ENCODE peak calls at places on chromosomes 2 and 18, in nine cellular contexts. A is BJ, V is B cell, B is GM12878, C is thyroid gland, X is fibroblast of lung, L is fibroblast of pulmonary artery, J is SK-N-SH, D is retinal pigment epithelial cell. Y is an unnamed sample.

GRCh38 chr2:37000273-37000780 is 34.0 kb upstream of the STRN start:
- DNase-seq in J (no peak), V (no peak), L (peak; percentile 13), C (no peak), D (peak; percentile 8), A (no peak), B (no peak), X (peak; percentile 34), Y (no peak)

GRCh38 chr18:49447810-49448745 is 12.4 kb downstream of the DYM start:
- DNase-seq in V (peak; percentile 10), J (peak; percentile 22), L (peak; percentile 84), C (peak; percentile 25), A (no peak), X (peak; percentile 41), B (no peak), D (no peak), Y (no peak)

GRCh38 chr2:237996041-237996593 is 29.3 kb downstream of the UBE2F start:
- DNase-seq in B (no peak), X (peak; percentile 64), D (peak; percentile 12), J (no peak), C (peak; percentile 83), L (peak; percentile 70), V (no peak), A (peak; percentile 50), Y (no peak)

GRCh38 chr18:49728542-49728941 is 84.8 kb downstream of the ACAA2 start:
- DNase-seq in A (no peak), J (peak; percentile 48), C (peak; percentile 53), B (no peak), L (peak; percentile 72), X (peak; percentile 20), D (no peak), V (no peak), Y (no peak)

GRCh38 chr2:65228249-65228750 is 669 bp downstream of the ACTR2 start:
- DNase-seq in A (no peak), V (peak; percentile 66), J (peak; percentile 48), L (no peak), C (peak; percentile 2), X (peak; percentile 51), B (peak; percentile 46), D (peak; percentile 5), Y (no peak)

GRCh38 chr2:65922794-65923193 is 490.4 kb upstream of the SPRED2 start:
- DNase-seq in X (no peak), L (no peak), V (no peak), C (peak; percentile 1), B (no peak), A (no peak), J (no peak), D (no peak), Y (no peak)

GRCh38 chr2:210617732-210618330 is 61.4 kb downstream of the CPS1 start:
- DNase-seq in C (no peak), V (no peak), B (no peak), X (peak; percentile 32), D (peak; percentile 14), A (no peak), J (peak; percentile 55), L (peak; percentile 68), Y (peak; percentile 19)

GRCh38 chr2:99572380-99572779 is 82.6 kb upstream of the REV1 start:
- DNase-seq in L (no peak), B (no peak), A (no peak), V (no peak), C (peak; percentile 63), X (peak; percentile 44), D (no peak), J (no peak), Y (no peak)

GRCh38 chr2:240999001-240999791 is 778 bp downstream of the SNED1 start:
- DNase-seq in L (no peak), D (no peak), V (no peak), B (no peak), C (peak; percentile 62), J (peak; percentile 69), X (peak; percentile 14), A (no peak), Y (no peak)

GRCh38 chr2:121480826-121481225 is 49.9 kb upstream of the RNU4ATAC start:
- DNase-seq in X (peak; percentile 98), C (peak; percentile 10), D (peak; percentile 93), A (no peak), J (peak; percentile 76), V (no peak), B (no peak), L (peak; percentile 97), Y (no peak)

GRCh38 chr18:58893388-58894099 is 28.9 kb downstream of the ZNF532 start:
- DNase-seq in J (no peak), D (no peak), A (no peak), B (no peak), C (no peak), X (no peak), L (no peak), V (no peak), Y (peak; percentile 19)

GRCh38 chr2:70995227-70995729 is 605 bp upstream of the TEX261 start:
- DNase-seq in L (peak; percentile 39), V (peak; percentile 69), X (peak; percentile 31), D (no peak), C (peak; percentile 64), A (no peak), J (peak; percentile 72), B (no peak), Y (no peak)

GRCh38 chr2:129912066-129912820 is 67.2 kb upstream of the RAB6C start:
- DNase-seq in C (no peak), L (no peak), B (no peak), A (no peak), V (no peak), D (no peak), J (no peak), X (no peak), Y (no peak)

GRCh38 chr2:84300030-84301029 is 158.8 kb downstream of the SUCLG1 start:
- DNase-seq in V (no peak), D (no peak), L (no peak), X (no peak), A (no peak), J (no peak), B (no peak), C (no peak), Y (no peak)

GRCh38 chr2:84301717-84302116 is 157.4 kb downstream of the SUCLG1 start:
- DNase-seq in C (no peak), V (no peak), A (no peak), X (no peak), L (no peak), J (no peak), D (no peak), B (no peak), Y (no peak)

GRCh38 chr2:84299211-84299775 is 159.8 kb downstream of the SUCLG1 start:
- DNase-seq in V (no peak), L (no peak), B (no peak), X (no peak), A (no peak), C (no peak), J (no peak), D (no peak), Y (no peak)

GRCh38 chr2:84306361-84306760 is 152.7 kb downstream of the SUCLG1 start:
- DNase-seq in V (no peak), C (no peak), J (no peak), L (no peak), A (no peak), B (no peak), D (no peak), X (no peak), Y (no peak)

GRCh38 chr2:84302513-84303412 is 156.3 kb downstream of the SUCLG1 start:
- DNase-seq in C (peak; percentile 14), X (peak; percentile 23), J (peak; percentile 64), A (no peak), B (peak; percentile 16), V (peak; percentile 30), L (peak; percentile 57), D (peak; percentile 15), Y (peak; percentile 14)
- TF ChIP-seq CTCF in C (peak; percentile 29), X (peak; percentile 84), J (peak; percentile 82), A (peak; percentile 90), B (peak; percentile 88), V (peak; percentile 70), L (peak; percentile 95), D (peak; percentile 97), Y (peak; percentile 86)

DNA sequence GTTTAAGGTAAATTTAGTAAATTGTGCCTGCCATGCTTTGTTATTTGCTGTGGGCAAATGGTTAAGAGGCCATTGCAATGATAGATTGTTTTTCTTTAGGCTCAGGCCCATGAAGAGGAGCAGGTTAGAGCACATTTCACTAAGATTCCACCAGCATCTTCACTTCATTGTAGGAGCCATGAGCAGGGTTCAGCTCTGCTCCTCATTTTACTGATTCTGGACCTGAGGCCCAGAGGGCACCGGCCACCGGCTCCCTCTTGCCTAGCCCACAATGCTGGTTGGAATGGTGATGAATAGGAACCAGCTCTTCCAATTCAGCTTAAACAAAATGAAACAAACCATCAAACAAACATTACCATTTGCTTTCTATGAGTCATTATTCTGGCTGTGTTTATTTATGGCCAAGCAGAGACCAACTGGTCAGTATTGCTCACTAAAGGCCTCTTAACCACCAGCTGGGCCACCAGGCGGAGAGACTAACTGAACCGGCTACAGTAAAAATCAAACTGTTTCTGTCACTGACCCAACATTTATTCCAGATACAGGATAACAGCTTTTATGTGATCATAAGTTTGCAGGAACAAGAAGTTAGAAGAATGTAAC is 176.7 kb downstream of the MTX2 start:
- DNase-seq in J (no peak), L (peak; percentile 19), A (peak; percentile 39), C (no peak), X (peak; percentile 74), B (no peak), D (no peak), V (no peak), Y (peak; percentile 29)
- TF ChIP-seq CTCF in J (no peak), L (no peak), A (no peak), C (no peak), X (no peak), B (no peak), D (no peak), V (no peak), Y (no peak)

GRCh38 chr2:75465317-75465998 is 95.3 kb downstream of the EVA1A start:
- DNase-seq in L (peak; percentile 60), V (no peak), J (peak; percentile 15), C (peak; percentile 20), D (peak; percentile 19), A (no peak), X (peak; percentile 43), B (no peak), Y (no peak)
- TF ChIP-seq CTCF in L (peak; percentile 70), V (no peak), J (peak; percentile 76), C (no peak), D (peak; percentile 83), A (peak; percentile 73), X (peak; percentile 74), B (peak; percentile 23), Y (peak; percentile 68)

GRCh38 chr2:217837001-217837491 is 165.7 kb downstream of the TNS1 start:
- DNase-seq in L (peak; percentile 92), B (no peak), V (no peak), J (peak; percentile 58), A (peak; percentile 7), X (peak; percentile 49), D (no peak), C (peak; percentile 91), Y (no peak)
- TF ChIP-seq CTCF in L (peak; percentile 25), B (no peak), V (no peak), J (peak; percentile 24), A (peak; percentile 39), X (peak; percentile 21), D (peak; percentile 44), C (no peak), Y (peak; percentile 13)

GRCh38 chr2:24828641-24829040 is 35.4 kb downstream of the CENPO start:
- DNase-seq in V (peak; percentile 11), A (no peak), L (no peak), D (no peak), B (no peak), C (no peak), J (peak; percentile 36), X (no peak), Y (no peak)
- TF ChIP-seq CTCF in V (no peak), A (no peak), L (no peak), D (no peak), B (no peak), C (no peak), J (no peak), X (no peak), Y (no peak)